ENCODE peak calls at places on chromosome 5, in five cellular contexts. M is HepG2, B is K562, D is IMR-90, Q is SK-N-SH. S is an unnamed sample.

GRCh38 chr5:145293716-145294115 is 541.4 kb downstream of the PRELID2 start:
- DNase-seq in M (no peak), B (no peak), D (no peak), Q (no peak), S (no peak)

GRCh38 chr5:134139891-134140469 is 25.5 kb downstream of the TCF7 start:
- DNase-seq in M (no peak), B (no peak), D (no peak), Q (no peak), S (no peak)

GRCh38 chr5:123107343-123108240 is 18.6 kb downstream of the PRDM6 start:
- DNase-seq in M (no peak), B (no peak), D (no peak), Q (no peak), S (no peak)

GRCh38 chr5:111781200-111781599 is 24.2 kb upstream of the NREP start:
- DNase-seq in M (no peak), B (no peak), D (peak), Q (no peak), S (no peak)

GRCh38 chr5:173890195-173890951 is 2.2 kb downstream of the CPEB4 start:
- DNase-seq in M (no peak), B (peak), D (peak), Q (peak), S (peak)

GRCh38 chr5:38257236-38258036 is 923 bp upstream of the EGFLAM start:
- DNase-seq in M (no peak), B (no peak), D (no peak), Q (peak), S (no peak)

GRCh38 chr5:43627028-43627427 is 24.0 kb downstream of the NNT start:
- DNase-seq in M (peak), B (peak), D (peak), Q (peak), S (peak)

GRCh38 chr5:149114403-149115312 is 26.6 kb upstream of the ABLIM3 start:
- DNase-seq in M (peak), B (peak), D (peak), Q (peak), S (peak)

GRCh38 chr5:154368041-154368800 is 77.6 kb upstream of the SAP30L start:
- DNase-seq in M (peak), B (no peak), D (peak), Q (peak), S (peak)

GRCh38 chr5:181088289-181088688 is 42.7 kb downstream of the OR2V1 start:
- DNase-seq in M (no peak), B (peak), D (no peak), Q (no peak), S (peak)

GRCh38 chr5:2272755-2273154 is 390.0 kb upstream of the IRX4 start:
- DNase-seq in M (no peak), B (no peak), D (no peak), Q (no peak), S (no peak)

GRCh38 chr5:134224905-134225779 is 731 bp downstream of the PPP2CA start:
- DNase-seq in M (peak), B (peak), D (peak), Q (peak), S (peak)

GRCh38 chr5:40871177-40871576 is 30.0 kb downstream of the CARD6 start:
- DNase-seq in M (no peak), B (no peak), D (peak), Q (no peak), S (no peak)

GRCh38 chr5:40875958-40876357 is 33.3 kb upstream of the C7 start:
- DNase-seq in M (no peak), B (no peak), D (no peak), Q (no peak), S (no peak)

GRCh38 chr5:40877371-40877988 is 31.8 kb upstream of the C7 start:
- DNase-seq in M (no peak), B (no peak), D (no peak), Q (no peak), S (no peak)

GRCh38 chr5:40869371-40869770 is 28.2 kb downstream of the CARD6 start:
- DNase-seq in M (no peak), B (no peak), D (no peak), Q (no peak), S (no peak)

GRCh38 chr5:40873481-40873880 is 32.3 kb downstream of the CARD6 start:
- DNase-seq in M (no peak), B (no peak), D (no peak), Q (no peak), S (no peak)
- TF ChIP-seq RFX5 in M (no peak), B (no peak), D (no peak), Q (no peak), S (no peak)

GRCh38 chr5:75694781-75695180 is 22.5 kb downstream of the POC5 start:
- DNase-seq in M (no peak), B (no peak), D (no peak), Q (peak), S (no peak)
- TF ChIP-seq RFX5 in M (no peak), B (no peak), D (no peak), Q (no peak), S (no peak)

DNA sequence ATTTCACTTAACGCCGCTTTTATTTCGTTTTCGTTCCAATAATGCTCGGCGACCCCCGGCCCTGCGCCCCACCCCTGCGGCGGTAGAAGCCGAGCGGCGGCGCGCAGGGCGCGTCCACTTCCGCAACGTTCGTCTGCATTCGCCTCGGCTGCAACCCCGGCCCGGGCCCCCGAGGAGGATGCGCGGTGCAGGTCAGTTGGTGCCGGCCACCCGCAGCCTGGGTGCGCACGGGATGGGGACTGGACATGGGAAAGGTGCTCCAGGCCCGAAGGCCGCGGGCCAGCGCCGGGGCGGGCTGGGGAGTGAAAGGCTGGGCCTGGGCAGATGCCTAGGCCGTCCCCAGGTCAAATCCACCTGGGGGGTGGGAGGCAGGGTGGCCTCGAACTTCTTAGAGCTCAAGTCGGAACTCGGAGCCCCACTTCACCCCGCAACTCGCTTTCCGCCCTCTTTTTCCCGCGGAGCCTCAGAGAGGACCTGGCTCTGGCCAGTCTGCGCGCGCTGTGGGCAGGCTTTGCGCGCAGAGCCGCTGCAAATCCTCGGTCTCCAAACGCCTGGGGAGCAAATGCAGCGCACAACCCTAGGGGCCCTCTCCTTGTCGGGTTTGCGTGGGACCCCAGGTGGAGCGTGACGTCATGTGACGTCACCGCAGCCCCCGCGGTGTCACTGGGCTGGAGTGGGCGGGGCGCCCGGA is 3.2 kb downstream of the TLX3 start:
- DNase-seq in M (no peak), B (no peak), D (no peak), Q (no peak), S (no peak)
- TF ChIP-seq RFX5 in M (no peak), B (no peak), D (no peak), Q (no peak), S (no peak)

GRCh38 chr5:106368021-106368420 is 1302.7 kb downstream of the EFNA5 start:
- DNase-seq in M (no peak), B (no peak), D (no peak), Q (no peak), S (no peak)
- TF ChIP-seq RFX5 in M (no peak), B (no peak), D (no peak), Q (no peak), S (no peak)

GRCh38 chr5:150411245-150411979 is 1.3 kb downstream of the CD74 start:
- DNase-seq in M (no peak), B (no peak), D (peak), Q (no peak), S (no peak)
- TF ChIP-seq RFX5 in M (peak), B (peak), D (peak), Q (peak), S (peak)

GRCh38 chr5:56910123-56910951 is 941 bp downstream of the SETD9 start:
- DNase-seq in M (peak), B (no peak), D (no peak), Q (peak), S (no peak)
- TF ChIP-seq RFX5 in M (no peak), B (no peak), D (no peak), Q (no peak), S (no peak)

GRCh38 chr5:142325677-142326479 is 1.1 kb upstream of the SPRY4 start:
- DNase-seq in M (peak), B (peak), D (peak), Q (peak), S (peak)

GRCh38 chr5:142322747-142323479 is 1.9 kb downstream of the SPRY4 start:
- DNase-seq in M (no peak), B (no peak), D (peak), Q (no peak), S (no peak)

GRCh38 chr5:142323480-142324376 is 1.1 kb downstream of the SPRY4 start:
- DNase-seq in M (no peak), B (no peak), D (peak), Q (peak), S (peak)

GRCh38 chr5:142324871-142325676 is at the start of gene SPRY4:
- DNase-seq in M (peak), B (peak), D (peak), Q (peak), S (peak)

DNA sequence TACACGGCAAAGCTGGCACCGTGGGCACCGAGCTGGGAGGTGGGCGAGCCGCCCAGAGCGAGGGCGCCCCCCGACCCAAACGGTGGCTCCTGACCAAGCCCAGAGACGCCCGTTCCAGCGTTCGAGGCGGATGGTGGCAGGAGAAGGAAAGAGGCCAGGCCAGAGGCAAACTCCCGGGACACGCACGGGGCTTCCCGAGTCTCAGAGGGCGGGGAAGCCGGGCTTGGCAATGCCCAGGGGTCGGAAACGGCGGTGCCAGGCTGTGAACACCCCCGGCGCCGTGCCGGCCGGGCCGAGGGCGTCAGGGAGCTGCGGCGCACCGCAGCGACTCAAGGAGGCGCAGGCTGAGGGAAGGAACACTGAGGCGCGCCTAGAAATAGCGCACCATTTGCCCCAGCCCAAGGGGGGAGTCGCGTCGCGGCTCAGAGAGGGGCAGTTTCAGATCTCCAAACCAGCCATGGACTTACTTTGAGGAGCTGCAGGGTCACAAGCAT is 397 bp downstream of the SPRY4 start:
- DNase-seq in M (no peak), B (peak), D (no peak), Q (peak), S (no peak)
- TF ChIP-seq RFX5 in M (no peak), B (no peak), D (no peak), Q (no peak), S (no peak)

GRCh38 chr5:10565785-10566506 is 2.1 kb downstream of the ANKRD33B start:
- DNase-seq in M (no peak), B (no peak), D (no peak), Q (no peak), S (no peak)
- TF ChIP-seq RFX5 in M (no peak), B (no peak), D (no peak), Q (no peak), S (no peak)

GRCh38 chr5:171386861-171387254 is 791 bp upstream of the NPM1 start:
- DNase-seq in M (no peak), B (no peak), D (peak), Q (peak), S (no peak)

GRCh38 chr5:171390883-171391677 is 3.4 kb downstream of the NPM1 start:
- DNase-seq in M (no peak), B (no peak), D (no peak), Q (no peak), S (no peak)

GRCh38 chr5:171387255-171387969 is at the start of gene NPM1:
- DNase-seq in M (peak), B (peak), D (peak), Q (peak), S (peak)

GRCh38 chr5:171387970-171388815 is 544 bp downstream of the NPM1 start:
- DNase-seq in M (peak), B (peak), D (peak), Q (peak), S (peak)

GRCh38 chr5:171388816-171389168 is 1.1 kb downstream of the NPM1 start:
- DNase-seq in M (no peak), B (no peak), D (no peak), Q (no peak), S (no peak)
- TF ChIP-seq RFX5 in M (no peak), B (no peak), D (no peak), Q (no peak), S (no peak)

S was measured in A549.